ENCODE peak calls at places on chromosome 2, in four cellular contexts. One of them, this sample, is unnamed.

GRCh38 chr2:227134591-227134990 is 29.4 kb downstream of the COL4A4 start:
- DNase-seq in neuronal stem cell: no peak
- DNase-seq in IMR-90: no peak
- DNase-seq in H1: no peak
- DNase-seq in this sample: no peak

GRCh38 chr2:237290249-237290648 is 123.7 kb downstream of the COL6A3 start:
- DNase-seq in neuronal stem cell: no peak
- DNase-seq in IMR-90: peak
- DNase-seq in H1: no peak
- DNase-seq in this sample: no peak

GRCh38 chr2:148903946-148904345 is 28.9 kb downstream of the KIF5C start:
- DNase-seq in neuronal stem cell: no peak
- DNase-seq in IMR-90: no peak
- DNase-seq in H1: no peak
- DNase-seq in this sample: no peak

GRCh38 chr2:42274872-42275271 is 86.1 kb downstream of the COX7A2L start:
- DNase-seq in neuronal stem cell: no peak
- DNase-seq in IMR-90: no peak
- DNase-seq in H1: no peak
- DNase-seq in this sample: no peak

GRCh38 chr2:178227187-178227586 is 32.9 kb downstream of the OSBPL6 start:
- DNase-seq in neuronal stem cell: no peak
- DNase-seq in IMR-90: peak
- DNase-seq in H1: no peak
- DNase-seq in this sample: no peak

GRCh38 chr2:189658808-189659207 is 2.5 kb upstream of the ASNSD1 start:
- DNase-seq in neuronal stem cell: no peak
- DNase-seq in IMR-90: no peak
- DNase-seq in H1: no peak
- DNase-seq in this sample: no peak

GRCh38 chr2:229539628-229540027 is 174.7 kb downstream of the DNER start:
- DNase-seq in neuronal stem cell: no peak
- DNase-seq in IMR-90: peak
- DNase-seq in H1: no peak
- DNase-seq in this sample: no peak

GRCh38 chr2:183541766-183542165 is 417.5 kb downstream of the NUP35 start:
- DNase-seq in neuronal stem cell: no peak
- DNase-seq in IMR-90: no peak
- DNase-seq in H1: no peak
- DNase-seq in this sample: no peak

GRCh38 chr2:105671156-105671555 is 73.6 kb upstream of the NCK2 start:
- DNase-seq in neuronal stem cell: no peak
- DNase-seq in IMR-90: peak
- DNase-seq in H1: peak
- DNase-seq in this sample: no peak

GRCh38 chr2:99597616-99598015 is 107.8 kb upstream of the REV1 start:
- DNase-seq in neuronal stem cell: no peak
- DNase-seq in IMR-90: peak
- DNase-seq in H1: no peak
- DNase-seq in this sample: no peak

GRCh38 chr2:205748660-205749059 is 66.4 kb downstream of the NRP2 start:
- DNase-seq in neuronal stem cell: no peak
- DNase-seq in IMR-90: peak
- DNase-seq in H1: no peak
- DNase-seq in this sample: peak

GRCh38 chr2:55518846-55519167 is 711 bp upstream of the CFAP36 start:
- DNase-seq in neuronal stem cell: peak
- DNase-seq in IMR-90: no peak
- DNase-seq in H1: no peak
- DNase-seq in this sample: peak

GRCh38 chr2:192827735-192828134 is 633.0 kb upstream of the TMEFF2 start:
- DNase-seq in neuronal stem cell: no peak
- DNase-seq in IMR-90: no peak
- DNase-seq in H1: no peak
- DNase-seq in this sample: no peak

GRCh38 chr2:6771539-6772365 is 94.0 kb downstream of the CMPK2 start:
- DNase-seq in neuronal stem cell: peak
- DNase-seq in IMR-90: no peak
- DNase-seq in H1: no peak
- DNase-seq in this sample: peak

GRCh38 chr2:9112079-9112721 is 94.4 kb upstream of the ASAP2 start:
- DNase-seq in neuronal stem cell: no peak
- DNase-seq in IMR-90: peak
- DNase-seq in H1: no peak
- DNase-seq in this sample: no peak

GRCh38 chr2:147135401-147135800 is 709.4 kb upstream of the ACVR2A start:
- DNase-seq in neuronal stem cell: no peak
- DNase-seq in IMR-90: no peak
- DNase-seq in H1: no peak
- DNase-seq in this sample: no peak

GRCh38 chr2:169260246-169260645 is 102.1 kb downstream of the LRP2 start:
- DNase-seq in neuronal stem cell: no peak
- DNase-seq in IMR-90: no peak
- DNase-seq in H1: peak
- DNase-seq in this sample: peak

GRCh38 chr2:218962859-218963492 is 3.5 kb downstream of the CDK5R2 start:
- DNase-seq in neuronal stem cell: peak
- DNase-seq in IMR-90: peak
- DNase-seq in H1: peak
- DNase-seq in this sample: peak

GRCh38 chr2:216658702-216659231 is 25.5 kb downstream of the IGFBP2 start:
- DNase-seq in neuronal stem cell: no peak
- DNase-seq in IMR-90: no peak
- DNase-seq in H1: no peak
- DNase-seq in this sample: no peak

GRCh38 chr2:225993430-225993829 is 593.9 kb downstream of the NYAP2 start:
- DNase-seq in neuronal stem cell: no peak
- DNase-seq in IMR-90: peak
- DNase-seq in H1: no peak
- DNase-seq in this sample: no peak

GRCh38 chr2:63888490-63889402 is 47.0 kb downstream of the UGP2 start:
- DNase-seq in neuronal stem cell: peak
- DNase-seq in IMR-90: peak
- DNase-seq in H1: no peak
- DNase-seq in this sample: peak

GRCh38 chr2:215612770-215613169 is 176.9 kb upstream of the FN1 start:
- DNase-seq in neuronal stem cell: no peak
- DNase-seq in IMR-90: peak
- DNase-seq in H1: no peak
- DNase-seq in this sample: peak

GRCh38 chr2:38432827-38433606 is 55.9 kb upstream of the ATL2 start:
- DNase-seq in neuronal stem cell: no peak
- DNase-seq in IMR-90: no peak
- DNase-seq in H1: no peak
- DNase-seq in this sample: peak

GRCh38 chr2:17901246-17901645 is 22.8 kb downstream of the KCNS3 start:
- DNase-seq in neuronal stem cell: no peak
- DNase-seq in IMR-90: no peak
- DNase-seq in H1: no peak
- DNase-seq in this sample: no peak

GRCh38 chr2:127143851-127144782 is 37.2 kb upstream of the BIN1 start:
- DNase-seq in neuronal stem cell: no peak
- DNase-seq in IMR-90: peak
- DNase-seq in H1: peak
- DNase-seq in this sample: no peak

GRCh38 chr2:11777066-11777782 is 30.8 kb downstream of the LPIN1 start:
- DNase-seq in neuronal stem cell: no peak
- DNase-seq in IMR-90: no peak
- DNase-seq in H1: no peak
- DNase-seq in this sample: peak

GRCh38 chr2:207528980-207529329 is 807 bp upstream of the CREB1 start:
- DNase-seq in neuronal stem cell: no peak
- DNase-seq in IMR-90: no peak
- DNase-seq in H1: no peak
- DNase-seq in this sample: peak

GRCh38 chr2:30422437-30422805 is 24.6 kb upstream of the LCLAT1 start:
- DNase-seq in neuronal stem cell: no peak
- DNase-seq in IMR-90: peak
- DNase-seq in H1: no peak
- DNase-seq in this sample: peak
- H3K18ac ChIP-seq in neuronal stem cell: no peak
- H3K18ac ChIP-seq in IMR-90: peak
- H3K18ac ChIP-seq in H1: no peak
- H3K18ac ChIP-seq in this sample: no peak

GRCh38 chr2:37388074-37388473 is 43.6 kb downstream of the QPCT start:
- DNase-seq in neuronal stem cell: no peak
- DNase-seq in IMR-90: peak
- DNase-seq in H1: peak
- DNase-seq in this sample: no peak
- H2AK5ac ChIP-seq in neuronal stem cell: no peak
- H2AK5ac ChIP-seq in IMR-90: peak
- H2AK5ac ChIP-seq in H1: no peak
- H2AK5ac ChIP-seq in this sample: peak

DNA sequence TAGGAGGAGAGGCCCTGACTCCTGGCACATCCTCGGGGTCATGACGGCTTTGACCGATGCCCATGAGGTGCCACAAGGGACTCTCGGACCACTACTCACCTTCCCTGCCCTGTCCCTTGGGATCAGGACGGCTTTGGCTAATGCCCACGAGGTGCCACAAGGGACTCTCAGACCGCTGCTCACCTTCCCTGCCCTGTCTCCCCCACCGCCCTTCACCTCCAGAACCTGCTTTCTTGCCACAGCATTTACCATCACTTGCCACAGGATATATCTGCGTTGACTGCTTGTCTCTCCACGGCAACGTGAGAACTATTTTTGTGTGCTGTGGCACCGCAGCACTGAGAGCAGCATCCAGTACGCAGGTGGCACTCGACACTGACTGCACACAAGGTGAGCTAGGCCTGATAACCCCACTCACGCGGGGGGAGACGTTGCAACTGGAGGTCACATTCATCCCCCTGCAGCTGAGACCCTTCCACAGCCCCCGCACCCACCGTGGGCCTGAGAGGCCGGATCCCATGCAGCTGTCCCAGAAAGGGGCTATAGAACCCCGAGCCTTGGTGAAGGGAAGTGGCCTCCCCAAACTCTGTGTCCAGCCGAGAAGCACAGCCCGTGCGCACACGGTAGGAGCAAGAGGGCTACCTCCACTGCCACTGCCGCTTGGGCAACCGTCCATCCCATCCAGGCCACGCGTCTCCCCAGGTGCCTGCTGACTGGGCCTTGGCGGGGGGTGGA is 47.5 kb downstream of the ANO7 start:
- DNase-seq in neuronal stem cell: no peak
- DNase-seq in IMR-90: no peak
- DNase-seq in H1: no peak
- DNase-seq in this sample: no peak
- H2BK120ac ChIP-seq in neuronal stem cell: no peak
- H2BK120ac ChIP-seq in IMR-90: no peak
- H2BK120ac ChIP-seq in H1: no peak
- H2BK120ac ChIP-seq in this sample: no peak

DNA sequence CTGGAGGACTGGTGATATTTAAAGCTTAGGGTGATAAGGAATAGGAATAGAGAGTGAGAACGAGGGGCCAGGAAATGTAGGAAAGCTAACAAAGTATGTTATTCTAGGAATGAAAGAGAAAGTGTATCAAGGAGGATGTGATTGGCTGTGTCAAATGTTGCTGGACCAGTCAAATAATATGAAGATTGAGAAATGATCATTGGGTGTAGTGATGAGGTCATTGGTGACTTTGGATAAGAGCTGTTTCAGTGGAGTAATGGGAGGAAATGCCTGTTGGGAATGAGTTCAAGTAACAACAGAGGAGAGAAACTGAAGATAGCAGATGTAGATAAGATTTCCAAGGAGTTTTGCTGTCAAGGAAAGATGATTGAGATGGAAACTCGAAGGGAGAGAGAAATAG is 74.4 kb downstream of the UBE2E3 start:
- DNase-seq in neuronal stem cell: no peak
- DNase-seq in IMR-90: peak
- DNase-seq in H1: no peak
- DNase-seq in this sample: no peak
- H3K18ac ChIP-seq in neuronal stem cell: no peak
- H3K18ac ChIP-seq in IMR-90: no peak
- H3K18ac ChIP-seq in H1: no peak
- H3K18ac ChIP-seq in this sample: no peak

GRCh38 chr2:101963198-101963597 is 28.6 kb upstream of the IL1R2 start:
- DNase-seq in neuronal stem cell: no peak
- DNase-seq in IMR-90: no peak
- DNase-seq in H1: no peak
- DNase-seq in this sample: no peak

GRCh38 chr2:101962243-101962809 is 29.4 kb upstream of the IL1R2 start:
- DNase-seq in neuronal stem cell: no peak
- DNase-seq in IMR-90: no peak
- DNase-seq in H1: no peak
- DNase-seq in this sample: no peak

GRCh38 chr2:101958071-101958470 is 33.7 kb upstream of the IL1R2 start:
- DNase-seq in neuronal stem cell: no peak
- DNase-seq in IMR-90: no peak
- DNase-seq in H1: no peak
- DNase-seq in this sample: no peak

GRCh38 chr2:101960903-101961286 is 30.9 kb upstream of the IL1R2 start:
- DNase-seq in neuronal stem cell: no peak
- DNase-seq in IMR-90: no peak
- DNase-seq in H1: no peak
- DNase-seq in this sample: no peak

DNA sequence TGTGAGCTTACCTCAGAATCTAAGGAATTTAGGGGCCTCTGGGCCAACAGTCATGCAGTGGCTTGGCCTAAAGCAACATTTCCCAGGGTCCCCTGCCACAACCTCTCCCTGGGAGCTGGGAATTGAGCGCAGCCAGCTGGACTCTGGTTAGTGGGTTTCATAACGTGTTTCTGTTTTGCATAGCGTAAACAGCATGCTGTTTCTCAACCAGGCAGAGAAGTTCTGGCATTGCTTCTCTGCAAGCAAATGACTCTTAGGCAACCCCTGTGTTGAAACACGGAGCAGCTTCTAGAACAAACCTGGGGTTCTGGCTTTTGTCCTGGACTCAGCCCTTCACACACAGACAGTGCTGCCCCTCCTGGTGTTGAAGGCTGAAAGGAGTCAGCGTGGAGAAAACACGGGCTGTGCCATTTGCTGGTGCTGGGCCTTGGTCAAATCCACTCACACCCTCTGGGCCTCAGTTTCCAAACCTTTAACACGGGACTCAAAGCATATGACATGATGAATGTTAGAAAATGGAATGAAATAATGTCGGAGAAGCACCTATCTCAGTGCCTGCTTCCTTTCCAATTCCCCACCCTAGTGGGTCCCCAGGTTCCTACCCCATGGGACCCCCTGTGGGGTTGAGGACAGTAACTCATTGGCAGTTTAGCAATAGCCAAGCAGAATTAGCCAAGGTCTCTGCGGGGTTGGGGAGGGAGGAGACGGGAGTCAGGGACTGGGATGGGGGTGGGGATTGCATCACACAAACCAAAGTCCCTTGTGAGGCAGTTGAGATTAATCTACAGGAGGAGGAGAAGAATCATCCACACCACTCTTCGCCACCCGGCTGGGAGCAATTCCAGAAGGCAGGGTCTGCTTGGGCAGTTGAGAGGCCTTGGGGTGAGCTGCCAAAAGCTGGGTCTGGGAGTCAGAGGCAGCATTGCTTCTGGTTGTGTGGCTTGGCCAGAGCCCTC is 30.2 kb upstream of the IL1R2 start:
- DNase-seq in neuronal stem cell: no peak
- DNase-seq in IMR-90: peak
- DNase-seq in H1: no peak
- DNase-seq in this sample: peak
- H2AK5ac ChIP-seq in neuronal stem cell: no peak
- H2AK5ac ChIP-seq in IMR-90: peak
- H2AK5ac ChIP-seq in H1: no peak
- H2AK5ac ChIP-seq in this sample: no peak

GRCh38 chr2:65030933-65031332 is 25.3 kb upstream of the CEP68 start:
- DNase-seq in neuronal stem cell: no peak
- DNase-seq in IMR-90: no peak
- DNase-seq in H1: no peak
- DNase-seq in this sample: no peak
- H2BK120ac ChIP-seq in neuronal stem cell: no peak
- H2BK120ac ChIP-seq in IMR-90: no peak
- H2BK120ac ChIP-seq in H1: no peak
- H2BK120ac ChIP-seq in this sample: no peak

This sample was measured in mesendoderm.